ENCODE peak calls at places on chromosomes 4 and X, in four cellular contexts. One of them, this sample, is unnamed.

GRCh38 chr4:139666735-139667266 is 1.2 kb downstream of the MGST2 start:
- DNase-seq in GM12878: no peak
- DNase-seq in SK-N-SH: no peak
- DNase-seq in K562: peak
- DNase-seq in this sample: peak

GRCh38 chr4:112127048-112127637 is 18.1 kb upstream of the FAM241A start:
- DNase-seq in GM12878: no peak
- DNase-seq in SK-N-SH: no peak
- DNase-seq in K562: no peak
- DNase-seq in this sample: peak

GRCh38 chr4:139950568-139950967 is 203.4 kb downstream of the MAML3 start:
- DNase-seq in GM12878: peak
- DNase-seq in SK-N-SH: no peak
- DNase-seq in K562: no peak
- DNase-seq in this sample: no peak

GRCh38 chr4:20883231-20883630 is 183.0 kb downstream of the PACRGL start:
- DNase-seq in GM12878: no peak
- DNase-seq in SK-N-SH: no peak
- DNase-seq in K562: no peak
- DNase-seq in this sample: no peak

GRCh38 chr4:10144971-10145370 is 28.4 kb upstream of the WDR1 start:
- DNase-seq in GM12878: no peak
- DNase-seq in SK-N-SH: no peak
- DNase-seq in K562: no peak
- DNase-seq in this sample: no peak

GRCh38 chr4:11954093-11954492 is 525.4 kb upstream of the HS3ST1 start:
- DNase-seq in GM12878: no peak
- DNase-seq in SK-N-SH: no peak
- DNase-seq in K562: no peak
- DNase-seq in this sample: no peak

GRCh38 chr4:110705440-110705782 is 82.5 kb upstream of the PITX2 start:
- DNase-seq in GM12878: no peak
- DNase-seq in SK-N-SH: no peak
- DNase-seq in K562: no peak
- DNase-seq in this sample: no peak

GRCh38 chr4:26466871-26467270 is 23.4 kb downstream of the CCKAR start:
- DNase-seq in GM12878: no peak
- DNase-seq in SK-N-SH: no peak
- DNase-seq in K562: no peak
- DNase-seq in this sample: no peak

GRCh38 chr4:140130677-140131076 is 23.3 kb downstream of the MAML3 start:
- DNase-seq in GM12878: no peak
- DNase-seq in SK-N-SH: no peak
- DNase-seq in K562: no peak
- DNase-seq in this sample: peak

GRCh38 chrX:152897216-152898144 is at the start of gene ZNF185:
- DNase-seq in GM12878: no peak
- DNase-seq in SK-N-SH: peak
- DNase-seq in K562: no peak
- DNase-seq in this sample: no peak

GRCh38 chr4:7989654-7990053 is 50.0 kb upstream of the AFAP1 start:
- DNase-seq in GM12878: no peak
- DNase-seq in SK-N-SH: peak
- DNase-seq in K562: no peak
- DNase-seq in this sample: no peak

GRCh38 chr4:114654607-114655006 is 56.0 kb downstream of the UGT8 start:
- DNase-seq in GM12878: no peak
- DNase-seq in SK-N-SH: no peak
- DNase-seq in K562: no peak
- DNase-seq in this sample: no peak

GRCh38 chr4:5037553-5038551 is 13.4 kb upstream of the STK32B start:
- DNase-seq in GM12878: no peak
- DNase-seq in SK-N-SH: no peak
- DNase-seq in K562: peak
- DNase-seq in this sample: peak

GRCh38 chr4:5032825-5033224 is 13.6 kb upstream of the CYTL1 start:
- DNase-seq in GM12878: no peak
- DNase-seq in SK-N-SH: no peak
- DNase-seq in K562: no peak
- DNase-seq in this sample: no peak

GRCh38 chr4:5034206-5034605 is 14.9 kb upstream of the CYTL1 start:
- DNase-seq in GM12878: no peak
- DNase-seq in SK-N-SH: no peak
- DNase-seq in K562: no peak
- DNase-seq in this sample: peak

GRCh38 chr4:5033266-5033945 is 14.1 kb upstream of the CYTL1 start:
- DNase-seq in GM12878: no peak
- DNase-seq in SK-N-SH: no peak
- DNase-seq in K562: no peak
- DNase-seq in this sample: no peak

GRCh38 chr4:5036239-5036638 is 15.0 kb upstream of the STK32B start:
- DNase-seq in GM12878: no peak
- DNase-seq in SK-N-SH: no peak
- DNase-seq in K562: peak
- DNase-seq in this sample: peak
- TF ChIP-seq RCOR1 in GM12878: no peak
- TF ChIP-seq RCOR1 in SK-N-SH: no peak
- TF ChIP-seq RCOR1 in K562: peak
- TF ChIP-seq RCOR1 in this sample: no peak

GRCh38 chr4:127624176-127624575 is 8.6 kb upstream of the INTU start:
- DNase-seq in GM12878: no peak
- DNase-seq in SK-N-SH: no peak
- DNase-seq in K562: no peak
- DNase-seq in this sample: no peak

GRCh38 chr4:127623755-127624087 is 9.0 kb upstream of the INTU start:
- DNase-seq in GM12878: no peak
- DNase-seq in SK-N-SH: no peak
- DNase-seq in K562: no peak
- DNase-seq in this sample: peak

GRCh38 chr4:127618427-127618826 is 14.3 kb upstream of the INTU start:
- DNase-seq in GM12878: no peak
- DNase-seq in SK-N-SH: no peak
- DNase-seq in K562: no peak
- DNase-seq in this sample: no peak

GRCh38 chr4:127622621-127622922 is 10.2 kb upstream of the INTU start:
- DNase-seq in GM12878: no peak
- DNase-seq in SK-N-SH: no peak
- DNase-seq in K562: no peak
- DNase-seq in this sample: no peak

GRCh38 chr4:127622923-127623754 is 9.6 kb upstream of the INTU start:
- DNase-seq in GM12878: no peak
- DNase-seq in SK-N-SH: peak
- DNase-seq in K562: no peak
- DNase-seq in this sample: peak
- H2AFZ ChIP-seq in GM12878: no peak
- H2AFZ ChIP-seq in SK-N-SH: peak
- H2AFZ ChIP-seq in K562: no peak
- H2AFZ ChIP-seq in this sample: peak

DNA sequence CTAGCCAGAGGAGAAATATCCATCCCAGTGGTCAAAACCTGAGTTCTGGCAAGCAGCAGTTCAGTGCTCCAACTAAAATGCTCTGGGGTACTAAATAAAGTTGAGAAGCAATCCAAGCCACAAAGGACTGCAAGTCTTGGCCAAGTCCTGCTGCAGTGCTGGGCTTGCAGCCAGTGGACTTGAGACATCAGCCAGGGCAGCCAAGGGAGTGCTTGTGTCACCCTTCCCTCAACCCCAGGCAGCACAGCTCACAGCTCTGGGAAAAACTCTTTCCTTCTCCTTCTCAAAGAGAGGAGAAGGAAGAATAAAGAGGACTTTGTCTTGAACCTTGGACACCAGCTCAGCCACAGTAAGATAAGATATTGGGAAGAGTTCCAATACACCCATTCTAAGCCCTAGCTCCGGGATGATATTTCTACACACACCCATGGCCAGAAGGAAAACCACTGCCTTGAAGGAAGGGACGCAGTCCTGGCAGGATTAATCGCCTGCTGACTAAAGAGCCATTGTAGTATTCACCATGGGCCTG is 99.8 kb downstream of the PTCHD1 start:
- DNase-seq in GM12878: no peak
- DNase-seq in SK-N-SH: no peak
- DNase-seq in K562: no peak
- DNase-seq in this sample: peak
- TF ChIP-seq RCOR1 in GM12878: no peak
- TF ChIP-seq RCOR1 in SK-N-SH: no peak
- TF ChIP-seq RCOR1 in K562: no peak
- TF ChIP-seq RCOR1 in this sample: no peak

GRCh38 chrX:78103001-78103634 is 930 bp upstream of the PGK1 start:
- DNase-seq in GM12878: no peak
- DNase-seq in SK-N-SH: no peak
- DNase-seq in K562: no peak
- DNase-seq in this sample: no peak
- H2AFZ ChIP-seq in GM12878: no peak
- H2AFZ ChIP-seq in SK-N-SH: peak
- H2AFZ ChIP-seq in K562: peak
- H2AFZ ChIP-seq in this sample: no peak

DNA sequence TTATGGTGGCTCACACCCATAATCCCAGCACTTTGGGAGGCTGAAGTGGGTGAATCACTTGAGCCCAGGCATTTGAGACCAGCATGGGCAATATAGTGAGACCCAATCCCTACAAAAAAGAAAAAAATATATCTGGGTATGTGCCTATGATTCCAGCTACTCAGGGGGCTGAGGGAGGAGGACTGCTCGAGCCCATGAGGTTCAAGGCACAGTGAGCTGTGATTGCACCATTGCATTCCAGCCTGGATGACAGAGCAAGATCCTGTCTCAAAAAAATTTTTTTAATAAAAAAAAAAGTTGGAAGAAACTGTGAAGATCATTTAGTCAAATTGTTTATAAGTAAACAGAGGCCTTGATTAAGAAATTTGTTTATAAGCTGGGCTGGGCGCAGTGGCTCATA is 39.7 kb downstream of the KLHL8 start:
- DNase-seq in GM12878: no peak
- DNase-seq in SK-N-SH: no peak
- DNase-seq in K562: no peak
- DNase-seq in this sample: peak
- TF ChIP-seq RCOR1 in GM12878: no peak
- TF ChIP-seq RCOR1 in SK-N-SH: no peak
- TF ChIP-seq RCOR1 in K562: no peak
- TF ChIP-seq RCOR1 in this sample: no peak

DNA sequence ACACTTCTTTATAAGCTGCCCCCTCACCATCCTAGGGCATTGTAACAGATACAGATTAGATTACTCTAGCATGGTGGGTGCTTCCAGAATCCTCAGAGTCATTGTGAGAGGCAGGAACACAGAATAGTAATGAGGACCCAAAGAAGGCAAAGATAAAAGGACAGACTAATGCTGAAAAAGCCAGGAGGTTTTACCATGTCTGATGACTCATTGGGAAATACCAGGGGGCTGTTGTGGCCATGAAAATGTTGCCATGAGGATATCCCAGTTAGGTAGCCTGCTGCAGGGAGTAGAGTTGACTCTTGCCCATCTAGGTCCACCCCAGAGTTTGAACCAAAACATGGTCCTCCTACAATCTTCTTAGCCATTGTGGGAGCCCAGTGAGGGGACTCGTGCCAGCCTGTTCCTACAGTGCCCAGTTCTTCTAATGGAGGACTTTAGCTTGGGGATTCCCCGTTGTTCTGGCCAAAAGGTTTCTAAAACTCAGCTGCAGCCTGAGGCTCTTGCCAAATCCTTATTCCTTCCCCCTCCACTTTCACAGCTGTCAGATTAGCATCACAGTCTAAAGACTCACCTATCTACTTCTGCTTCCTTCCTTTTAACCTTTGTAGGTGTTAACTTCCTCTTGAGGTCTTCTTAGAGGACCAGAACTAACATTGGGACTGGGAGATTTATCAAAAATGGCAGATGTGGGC is 586.0 kb upstream of the AADAT start:
- DNase-seq in GM12878: no peak
- DNase-seq in SK-N-SH: no peak
- DNase-seq in K562: no peak
- DNase-seq in this sample: peak
- H2AFZ ChIP-seq in GM12878: no peak
- H2AFZ ChIP-seq in SK-N-SH: peak
- H2AFZ ChIP-seq in K562: no peak
- H2AFZ ChIP-seq in this sample: no peak

GRCh38 chrX:40646489-40647306 is 663 bp downstream of the CXorf38 start:
- DNase-seq in GM12878: no peak
- DNase-seq in SK-N-SH: peak
- DNase-seq in K562: peak
- DNase-seq in this sample: peak

GRCh38 chrX:40647307-40648197 is at the start of gene CXorf38:
- DNase-seq in GM12878: peak
- DNase-seq in SK-N-SH: peak
- DNase-seq in K562: peak
- DNase-seq in this sample: peak

GRCh38 chrX:40653535-40653934 is 6.2 kb upstream of the CXorf38 start:
- DNase-seq in GM12878: no peak
- DNase-seq in SK-N-SH: no peak
- DNase-seq in K562: no peak
- DNase-seq in this sample: no peak

GRCh38 chrX:40652664-40653063 is 5.3 kb upstream of the CXorf38 start:
- DNase-seq in GM12878: no peak
- DNase-seq in SK-N-SH: no peak
- DNase-seq in K562: no peak
- DNase-seq in this sample: no peak

DNA sequence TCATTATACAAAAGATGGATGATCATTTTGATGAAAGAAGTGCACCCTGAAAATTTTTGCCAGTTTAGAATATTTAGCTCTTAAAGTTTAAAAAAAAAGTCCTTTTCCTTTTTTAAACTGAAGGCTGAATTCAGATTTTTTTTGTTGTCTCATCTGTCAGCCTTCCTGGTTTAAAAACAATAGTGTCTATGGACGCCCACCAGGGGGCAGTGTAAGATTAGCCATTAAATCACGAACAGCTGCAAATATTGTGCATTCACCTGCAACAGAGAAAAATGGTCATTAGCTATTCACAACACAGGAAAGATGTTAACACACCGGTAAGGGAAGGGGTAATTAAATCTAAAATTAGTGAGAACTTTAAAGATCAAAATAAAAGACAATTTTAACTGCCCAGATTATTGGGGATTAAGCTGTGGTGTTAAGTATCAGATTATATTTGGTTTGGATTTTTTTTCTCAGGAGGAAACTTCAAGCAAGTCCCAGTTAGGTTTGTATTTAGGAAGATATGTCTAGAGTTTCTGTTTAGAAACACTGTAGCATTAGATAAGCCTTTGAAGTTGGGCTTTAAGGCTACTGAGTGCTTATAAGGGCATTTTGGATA is 4.4 kb upstream of the CXorf38 start:
- DNase-seq in GM12878: no peak
- DNase-seq in SK-N-SH: peak
- DNase-seq in K562: peak
- DNase-seq in this sample: peak
- TF ChIP-seq RCOR1 in GM12878: no peak
- TF ChIP-seq RCOR1 in SK-N-SH: no peak
- TF ChIP-seq RCOR1 in K562: no peak
- TF ChIP-seq RCOR1 in this sample: no peak

This sample was measured in IMR-90.